ENCODE peak calls at places on chromosome 21, in nine cellular contexts. C, M, K, Z, V, H, A, Q and I are unnamed samples.

GRCh38 chr21:44867464-44867863 is 6.0 kb downstream of the PTTG1IP start:
- DNase-seq in V (no peak), C (no peak), A (no peak), H (no peak), Z (no peak), K (no peak), M (no peak), Q (no peak), I (no peak)

GRCh38 chr21:43768868-43769167 is 7.3 kb downstream of the CSTB start:
- DNase-seq in K (no peak), Z (no peak), M (no peak), C (no peak), V (no peak), H (no peak), Q (no peak), A (no peak), I (peak; percentile 40)

GRCh38 chr21:46161180-46161799 is 5.9 kb upstream of the FTCD start:
- DNase-seq in Z (no peak), K (no peak), H (no peak), V (no peak), Q (no peak), A (no peak), C (no peak), M (no peak), I (no peak)

GRCh38 chr21:15355066-15355465 is 290.3 kb upstream of the NRIP1 start:
- DNase-seq in Q (no peak), A (no peak), C (no peak), K (no peak), M (no peak), Z (no peak), V (no peak), H (peak; percentile 7), I (no peak)

GRCh38 chr21:39556176-39556575 is 56.6 kb upstream of the B3GALT5 start:
- DNase-seq in A (no peak), M (no peak), Z (no peak), V (no peak), Q (no peak), C (no peak), K (no peak), H (no peak), I (no peak)

GRCh38 chr21:29187939-29188338 is 57.5 kb downstream of the MAP3K7CL start:
- DNase-seq in Q (no peak), A (peak; percentile 96), V (peak; percentile 91), M (no peak), C (no peak), H (no peak), K (peak; percentile 73), Z (no peak), I (peak; percentile 21)

GRCh38 chr21:41687633-41688032 is 79.2 kb downstream of the RIPK4 start:
- DNase-seq in K (no peak), H (no peak), C (no peak), Q (no peak), A (no peak), V (no peak), Z (no peak), M (no peak), I (no peak)

GRCh38 chr21:40852563-40852962 is 5.6 kb upstream of the DSCAM start:
- DNase-seq in A (no peak), M (no peak), Q (no peak), H (no peak), C (no peak), K (no peak), V (no peak), Z (no peak), I (no peak)

GRCh38 chr21:36065497-36066036 is 4.3 kb upstream of the CBR1 start:
- DNase-seq in V (no peak), A (peak; percentile 64), M (no peak), K (no peak), Z (peak; percentile 21), C (peak; percentile 27), Q (no peak), H (no peak), I (no peak)

GRCh38 chr21:26788783-26789182 is 56.4 kb downstream of the ADAMTS1 start:
- DNase-seq in V (no peak), M (no peak), K (no peak), C (no peak), Z (no peak), Q (no peak), A (no peak), H (no peak), I (no peak)

GRCh38 chr21:43994646-43995045 is 17.5 kb upstream of the TRAPPC10 start:
- DNase-seq in Z (no peak), C (no peak), H (no peak), A (no peak), K (no peak), Q (no peak), M (no peak), V (no peak), I (no peak)

GRCh38 chr21:38821248-38821647 is 15.5 kb downstream of the ETS2 start:
- DNase-seq in V (no peak), K (no peak), H (no peak), A (no peak), C (no peak), Z (no peak), Q (no peak), M (no peak), I (no peak)

GRCh38 chr21:31218830-31219608 is 125.0 kb downstream of the TIAM1 start:
- DNase-seq in Q (no peak), C (peak; percentile 1), A (peak; percentile 72), V (no peak), Z (no peak), M (no peak), K (no peak), H (no peak), I (peak; percentile 69)